ENCODE peak calls at places on chromosome 16, in eight cellular contexts. R is A549, Y is transverse colon, K is tibial nerve, C is ovary, T is K562, O is suprapubic skin, E is esophagus muscularis mucosa. H is an unnamed sample.

GRCh38 chr16:25066426-25066746 is 45.2 kb upstream of the LCMT1 start:
- DNase-seq in O (no peak), Y (no peak), T (peak; percentile 17), R (no peak), C (no peak), K (no peak), E (no peak), H (no peak)

GRCh38 chr16:79469999-79470398 is 130.5 kb downstream of the MAF start:
- DNase-seq in E (no peak), O (no peak), C (no peak), K (no peak), T (no peak), Y (peak; percentile 11), R (no peak), H (no peak)

GRCh38 chr16:30934827-30935557 is 11.6 kb downstream of the FBXL19 start:
- DNase-seq in O (no peak), C (no peak), Y (peak; percentile 49), K (no peak), E (no peak), R (peak; percentile 72), T (peak; percentile 73), H (peak; percentile 37)

GRCh38 chr16:80210787-80211186 is 330.0 kb upstream of the DYNLRB2 start:
- DNase-seq in C (no peak), R (no peak), K (no peak), O (no peak), T (no peak), Y (no peak), E (peak; percentile 37), H (no peak)

GRCh38 chr16:79656537-79657115 is 56.1 kb upstream of the MAF start:
- DNase-seq in Y (no peak), O (no peak), R (no peak), E (no peak), T (no peak), K (no peak), C (no peak), H (no peak)

GRCh38 chr16:11675561-11676511 is 7.6 kb downstream of the SNN start:
- DNase-seq in C (peak; percentile 38), Y (peak; percentile 69), T (no peak), R (peak; percentile 64), E (no peak), O (no peak), K (no peak), H (peak; percentile 84)

GRCh38 chr16:24836836-24837235 is 8.9 kb upstream of the SLC5A11 start:
- DNase-seq in O (no peak), K (no peak), E (no peak), C (no peak), T (no peak), R (no peak), Y (no peak), H (no peak)

GRCh38 chr16:27370318-27370717 is 31.7 kb upstream of the IL21R start:
- DNase-seq in C (no peak), R (no peak), O (no peak), E (no peak), K (no peak), T (no peak), Y (no peak), H (no peak)

GRCh38 chr16:28569011-28569410 is 15.3 kb downstream of the SGF29 start:
- DNase-seq in Y (no peak), T (no peak), E (no peak), R (no peak), C (no peak), K (no peak), O (no peak), H (no peak)

GRCh38 chr16:19167710-19168172 is 299 bp upstream of the SYT17 start:
- DNase-seq in C (peak; percentile 50), T (peak; percentile 73), Y (peak; percentile 83), E (no peak), O (no peak), R (peak; percentile 90), K (no peak), H (peak; percentile 81)

GRCh38 chr16:30951785-30952184 is 2.9 kb downstream of the ORAI3 start:
- DNase-seq in R (no peak), O (no peak), K (peak; percentile 73), E (no peak), C (peak; percentile 91), Y (peak; percentile 54), T (no peak), H (peak; percentile 81)

GRCh38 chr16:79629003-79629402 is 28.5 kb upstream of the MAF start:
- DNase-seq in Y (no peak), R (no peak), T (no peak), O (no peak), K (no peak), C (no peak), E (no peak), H (no peak)

GRCh38 chr16:9739301-9739700 is 442.9 kb downstream of the GRIN2A start:
- DNase-seq in R (no peak), C (no peak), Y (no peak), E (no peak), O (no peak), T (no peak), K (no peak), H (no peak)

GRCh38 chr16:51813609-51814008 is 662.5 kb upstream of the SALL1 start:
- DNase-seq in R (no peak), T (no peak), Y (no peak), E (no peak), O (no peak), K (no peak), C (no peak), H (no peak)

GRCh38 chr16:57178793-57179212 is 7.0 kb downstream of the PSME3IP1 start:
- DNase-seq in T (no peak), K (no peak), R (no peak), O (no peak), E (no peak), Y (no peak), C (no peak), H (no peak)

GRCh38 chr16:31134625-31135534 is 647 bp downstream of the PRSS8 start:
- DNase-seq in R (no peak), K (no peak), E (no peak), O (no peak), T (peak; percentile 19), Y (peak; percentile 77), C (no peak), H (peak; percentile 78)

GRCh38 chr16:47460301-47460754 is 535 bp downstream of the ITFG1 start:
- DNase-seq in T (no peak), Y (no peak), C (no peak), R (peak; percentile 6), E (no peak), K (no peak), O (no peak), H (no peak)

DNA sequence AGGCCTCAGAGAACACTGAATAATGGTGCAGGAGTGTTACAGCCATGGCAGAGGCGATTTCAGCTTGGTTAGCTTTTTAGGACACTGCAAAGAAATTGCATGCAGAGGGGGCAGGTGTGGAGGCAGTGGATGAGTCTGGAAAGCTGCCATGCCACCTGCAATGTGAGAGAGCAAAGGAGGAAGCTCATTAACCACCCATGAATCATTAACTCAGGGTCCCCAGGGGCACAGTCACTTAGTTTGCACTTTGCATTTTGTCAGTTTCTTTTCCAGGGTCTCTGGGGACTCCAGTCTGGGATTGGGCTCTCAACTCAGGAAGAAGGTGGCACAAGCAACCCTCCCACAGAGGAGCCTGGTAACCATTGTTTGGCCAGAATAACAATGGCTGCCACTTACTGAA is 132.9 kb downstream of the USP31 start:
- DNase-seq in T (no peak), C (no peak), K (no peak), E (no peak), R (no peak), O (no peak), Y (peak; percentile 29), H (no peak)
- TF ChIP-seq EP300 in T (no peak), C (no peak), K (no peak), E (no peak), R (no peak), O (no peak), Y (no peak), H (no peak)

DNA sequence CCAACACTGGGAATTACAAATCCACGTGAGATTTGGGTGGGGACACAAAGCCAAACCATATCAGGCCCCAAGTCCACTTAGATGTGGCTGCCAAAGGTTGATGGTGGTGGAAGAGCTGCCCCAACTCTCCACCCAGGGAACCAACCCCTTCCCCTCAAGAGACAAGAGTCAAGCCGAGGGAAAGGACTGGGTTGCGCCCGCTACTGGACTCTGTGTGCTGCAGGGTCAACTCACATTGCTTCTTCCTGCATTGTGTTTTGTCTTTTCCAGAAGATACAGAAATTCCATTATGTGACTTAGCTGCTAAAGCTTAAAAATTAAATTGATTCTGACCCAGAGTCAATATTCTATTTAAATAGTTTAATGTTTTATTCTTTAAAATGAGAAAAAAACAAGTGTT is 58.5 kb downstream of the ADAMTS18 start:
- DNase-seq in Y (no peak), T (no peak), R (peak; percentile 9), K (no peak), C (no peak), O (no peak), E (no peak), H (no peak)
- TF ChIP-seq CTCF in Y (no peak), T (no peak), R (peak; percentile 19), K (no peak), C (no peak), O (no peak), E (no peak), H (no peak)

GRCh38 chr16:84224554-84224953 is 15.3 kb downstream of the KCNG4 start:
- DNase-seq in E (no peak), R (no peak), T (no peak), K (no peak), Y (no peak), O (no peak), C (no peak), H (no peak)

GRCh38 chr16:84225571-84225970 is 14.2 kb downstream of the KCNG4 start:
- DNase-seq in K (no peak), Y (no peak), E (no peak), T (no peak), O (no peak), C (no peak), R (no peak), H (no peak)

GRCh38 chr16:84227548-84227947 is 12.3 kb downstream of the KCNG4 start:
- DNase-seq in T (no peak), Y (no peak), C (no peak), K (no peak), R (no peak), O (no peak), E (no peak), H (no peak)

GRCh38 chr16:84225126-84225525 is 14.7 kb downstream of the KCNG4 start:
- DNase-seq in O (no peak), K (no peak), C (no peak), T (no peak), R (no peak), Y (no peak), E (no peak), H (no peak)

DNA sequence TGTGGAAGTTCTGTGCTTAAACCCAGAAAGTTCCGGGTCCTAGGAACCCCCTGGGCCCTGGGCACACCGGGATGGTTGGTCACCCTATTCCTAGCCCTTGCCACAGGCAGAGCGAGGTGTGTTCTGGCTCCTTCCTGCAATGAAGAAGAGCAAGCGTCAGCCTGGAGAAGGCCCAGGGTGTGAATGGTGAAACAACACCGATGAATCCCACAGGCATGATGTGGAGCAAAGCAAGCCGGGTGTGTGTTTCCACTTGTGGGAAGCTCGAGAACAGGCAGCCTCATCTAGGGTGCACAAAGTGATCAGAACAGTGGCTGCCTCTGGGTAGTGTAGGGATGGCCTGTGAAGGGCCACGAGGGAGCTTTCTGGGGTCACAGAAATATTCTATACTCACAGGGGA is 13.8 kb downstream of the KCNG4 start:
- DNase-seq in E (no peak), C (no peak), R (no peak), O (no peak), T (no peak), K (no peak), Y (no peak), H (no peak)
- TF ChIP-seq EP300 in E (no peak), C (no peak), R (no peak), O (no peak), T (no peak), K (no peak), Y (no peak), H (no peak)

GRCh38 chr16:55133654-55134053 is 190.3 kb upstream of the IRX6 start:
- DNase-seq in E (no peak), R (no peak), O (no peak), C (no peak), K (no peak), T (no peak), Y (no peak), H (no peak)
- TF ChIP-seq CTCF in E (no peak), R (no peak), O (no peak), C (no peak), K (no peak), T (no peak), Y (no peak), H (no peak)

H was measured in stomach.